ENCODE peak calls at places on chromosomes 12 and 14, in four cellular contexts. F, H, S and L are unnamed samples.
A peak's percentile ranks its signal among the peaks of the same experiment; 100 is the strongest.

GRCh38 chr12:85657836-85658235 is 178.4 kb downstream of the RASSF9 start:
- DNase-seq in S (no peak), F (no peak), H (no peak), L (peak; percentile 83)

GRCh38 chr12:125081427-125081826 is 16.2 kb downstream of the AACS start:
- DNase-seq in S (no peak), F (no peak), H (no peak), L (no peak)

GRCh38 chr12:101001669-101002068 is 207.1 kb downstream of the ANO4 start:
- DNase-seq in S (no peak), F (no peak), H (no peak), L (no peak)

GRCh38 chr12:100138048-100138907 is 4.4 kb downstream of the BLTP3B start:
- DNase-seq in F (no peak), H (no peak), S (no peak), L (no peak)

GRCh38 chr12:2539938-2540337 is 254.8 kb upstream of the FKBP4 start:
- DNase-seq in S (no peak), F (no peak), H (no peak), L (no peak)

GRCh38 chr12:14961466-14962155 is at the start of gene ARHGDIB:
- DNase-seq in F (peak; percentile 39), S (peak; percentile 42), H (peak; percentile 84), L (no peak)

GRCh38 chr12:107515446-107515958 is 170.1 kb upstream of the PWP1 start:
- DNase-seq in S (peak; percentile 89), F (no peak), H (no peak), L (peak; percentile 94)

GRCh38 chr12:127271776-127272175 is 995.2 kb upstream of the TMEM132C start:
- DNase-seq in S (no peak), F (no peak), H (no peak), L (no peak)

GRCh38 chr12:43760396-43760795 is 1.6 kb downstream of the IRAK4 start:
- DNase-seq in F (no peak), H (no peak), S (no peak), L (no peak)

GRCh38 chr12:59596232-59597143 is 659 bp downstream of the SLC16A7 start:
- DNase-seq in F (peak; percentile 82), H (peak; percentile 92), S (peak; percentile 92), L (peak; percentile 57)

GRCh38 chr14:54776361-54777001 is 126.1 kb downstream of the GCH1 start:
- DNase-seq in F (peak; percentile 20), H (peak; percentile 55), S (peak; percentile 66), L (peak; percentile 82)

GRCh38 chr12:29072631-29073030 is 76.4 kb upstream of the FAR2 start:
- DNase-seq in S (no peak), H (no peak), F (no peak), L (no peak)

GRCh38 chr12:67413577-67413976 is 144.4 kb downstream of the CAND1 start:
- DNase-seq in S (no peak), F (no peak), H (no peak), L (no peak)

GRCh38 chr12:85874064-85874463 is at the start of gene NTS:
- DNase-seq in H (no peak), F (no peak), S (no peak), L (no peak)

GRCh38 chr12:77625441-77625840 is 205.3 kb upstream of the NAV3 start:
- DNase-seq in S (no peak), H (no peak), F (no peak), L (peak; percentile 61)

GRCh38 chr12:28149279-28149678 is 41.0 kb upstream of the CCDC91 start:
- DNase-seq in S (no peak), F (no peak), H (no peak), L (no peak)

GRCh38 chr14:20631023-20631820 is 10.3 kb downstream of the OR6S1 start:
- DNase-seq in S (peak; percentile 42), H (peak; percentile 61), F (peak; percentile 55), L (peak; percentile 56)

GRCh38 chr14:90419200-90419599 is 22.4 kb downstream of the CALM1 start:
- DNase-seq in S (peak; percentile 79), F (peak; percentile 74), H (no peak), L (peak; percentile 73)

GRCh38 chr12:111462134-111462821 is 56.6 kb downstream of the SH2B3 start:
- DNase-seq in F (no peak), S (no peak), H (no peak), L (no peak)

GRCh38 chr12:52043386-52044212 is 7.6 kb upstream of the NR4A1 start:
- DNase-seq in S (peak; percentile 86), F (peak; percentile 44), H (no peak), L (no peak)

GRCh38 chr12:68630050-68630449 is 19.4 kb downstream of the RAP1B start:
- DNase-seq in H (no peak), S (no peak), F (no peak), L (no peak)

GRCh38 chr12:68628698-68629097 is 18.0 kb downstream of the RAP1B start:
- DNase-seq in H (no peak), S (no peak), F (no peak), L (no peak)

GRCh38 chr12:68632486-68632885 is 21.8 kb downstream of the RAP1B start:
- DNase-seq in F (no peak), H (no peak), S (no peak), L (no peak)

GRCh38 chr12:68630598-68630997 is 19.9 kb downstream of the RAP1B start:
- DNase-seq in S (no peak), F (no peak), H (no peak), L (no peak)

GRCh38 chr12:68631177-68631576 is 20.5 kb downstream of the RAP1B start:
- DNase-seq in H (no peak), F (no peak), S (no peak), L (no peak)
- H3K4me1 ChIP-seq in H (peaks cover 83% of the 10 kb centered on the region), F (peaks cover 10% of the 10 kb centered on the region), S (peaks cover 74% of the 10 kb centered on the region), L (peaks cover 14% of the 10 kb centered on the region)

DNA sequence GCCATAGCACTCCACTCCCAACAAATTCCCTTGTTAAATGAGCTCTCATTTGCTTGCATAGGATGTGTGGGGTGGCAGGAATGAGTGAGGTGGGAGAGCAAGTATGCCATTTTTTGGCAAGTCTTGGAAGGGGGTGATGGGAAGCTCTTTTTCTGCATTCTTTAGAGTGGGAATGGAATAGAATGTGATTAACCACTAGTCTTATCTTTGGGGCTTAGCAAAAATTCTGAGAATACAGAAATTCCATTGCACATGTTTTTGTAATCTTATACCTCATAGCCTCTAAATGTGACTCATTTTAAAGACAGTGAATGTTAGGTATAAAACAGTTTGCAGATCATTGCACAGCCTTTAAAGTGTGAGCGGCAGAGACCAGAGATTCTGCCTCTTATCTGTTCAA is 28.4 kb upstream of the NEDD1 start:
- DNase-seq in S (no peak), H (no peak), F (no peak), L (peak; percentile 77)
- H3K4me1 ChIP-seq in S (no peaks in the 10 kb centered on the region), H (no peaks in the 10 kb centered on the region), F (no peaks in the 10 kb centered on the region), L (peaks cover 58% of the 10 kb centered on the region)

DNA sequence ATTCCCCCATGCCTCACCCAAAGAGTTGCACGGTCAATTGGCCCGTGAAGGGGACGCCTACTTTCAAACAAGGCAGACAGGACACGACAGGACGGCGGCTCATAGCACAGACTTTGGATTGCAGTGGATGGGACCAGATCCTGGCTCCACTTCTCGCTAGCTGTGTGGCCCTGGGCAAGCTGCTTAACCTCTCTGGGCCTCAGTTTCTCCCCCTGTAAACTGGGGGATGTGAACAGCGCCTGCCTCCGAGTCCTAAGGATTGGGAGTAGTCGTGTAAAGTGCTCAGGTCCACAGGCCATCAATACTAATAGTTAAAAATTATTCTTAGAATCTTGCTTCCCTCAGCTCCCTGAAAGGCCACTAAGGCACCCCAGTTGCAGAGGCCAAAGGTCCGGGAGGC is 13.1 kb downstream of the RHOF start:
- DNase-seq in H (no peak), F (no peak), S (no peak), L (no peak)
- H3K4me1 ChIP-seq in H (peaks cover 65% of the 10 kb centered on the region), F (peaks cover 17% of the 10 kb centered on the region), S (peaks cover 18% of the 10 kb centered on the region), L (peaks cover 21% of the 10 kb centered on the region)

GRCh38 chr12:65634061-65634460 is 190.2 kb upstream of the HMGA2 start:
- DNase-seq in H (no peak), F (no peak), S (no peak), L (no peak)
- H3K4me1 ChIP-seq in H (no peaks in the 10 kb centered on the region), F (no peaks in the 10 kb centered on the region), S (peaks cover 19% of the 10 kb centered on the region), L (peaks cover 48% of the 10 kb centered on the region)

GRCh38 chr12:92929957-92930356 is 862 bp upstream of the EEA1 start:
- DNase-seq in H (no peak), S (no peak), F (no peak), L (no peak)
- H3K4me1 ChIP-seq in H (peaks cover 26% of the 10 kb centered on the region), S (peaks cover 36% of the 10 kb centered on the region), F (peaks cover 20% of the 10 kb centered on the region), L (peaks cover 25% of the 10 kb centered on the region)